ENCODE peak calls at places on chromosomes 12 and 14, in seven cellular contexts. X, B, W, D, U, M and S are unnamed samples.

GRCh38 chr14:23284654-23285529 is 1.0 kb downstream of the HOMEZ start:
- DNase-seq in B (no peak), D (no peak), M (no peak), U (no peak), W (no peak), X (peak), S (no peak)

GRCh38 chr12:104910196-104910840 is 47.8 kb downstream of the SLC41A2 start:
- DNase-seq in X (peak), U (no peak), B (no peak), W (no peak), M (no peak), D (no peak), S (no peak)

GRCh38 chr14:103627073-103628025 is 1.7 kb upstream of the KLC1 start:
- DNase-seq in U (no peak), D (no peak), M (no peak), X (no peak), B (no peak), W (no peak), S (no peak)

GRCh38 chr14:70188608-70189540 is at the start of gene SLC8A3:
- DNase-seq in W (peak), X (peak), U (peak), M (no peak), D (peak), B (peak), S (peak)

GRCh38 chr14:73027546-73027945 is 640 bp upstream of the ZFYVE1 start:
- DNase-seq in B (no peak), M (no peak), U (no peak), D (no peak), W (no peak), X (no peak), S (no peak)

GRCh38 chr12:77736219-77736965 is 94.3 kb upstream of the NAV3 start:
- DNase-seq in D (no peak), M (no peak), X (no peak), B (no peak), U (no peak), W (no peak), S (no peak)

GRCh38 chr14:35333347-35333730 is 41.2 kb downstream of the PSMA6 start:
- DNase-seq in W (no peak), B (no peak), X (no peak), U (no peak), D (no peak), M (no peak), S (no peak)

GRCh38 chr14:77212933-77213656 is 31.5 kb downstream of the TMEM63C start:
- DNase-seq in W (peak), U (no peak), X (peak), D (peak), B (peak), M (no peak), S (peak)

GRCh38 chr12:29200586-29200985 is 51.5 kb downstream of the FAR2 start:
- DNase-seq in B (no peak), M (no peak), D (no peak), W (no peak), X (no peak), U (no peak), S (no peak)

GRCh38 chr12:1630081-1630826 is 1.2 kb downstream of the WNT5B start:
- DNase-seq in B (peak), W (peak), M (peak), D (peak), X (peak), U (no peak), S (peak)

GRCh38 chr12:6341439-6342139 is at the start of gene TNFRSF1A:
- DNase-seq in X (peak), W (no peak), U (no peak), M (peak), D (peak), B (peak), S (no peak)

GRCh38 chr12:75041481-75041880 is 168.2 kb downstream of the KCNC2 start:
- DNase-seq in M (no peak), D (no peak), B (no peak), W (no peak), U (no peak), X (no peak), S (no peak)

GRCh38 chr14:69355955-69356321 is 42.2 kb downstream of the ERH start:
- DNase-seq in U (peak), M (no peak), D (no peak), B (no peak), X (peak), W (no peak), S (no peak)

GRCh38 chr12:56723889-56724659 is 1.0 kb downstream of the NACA start:
- DNase-seq in B (no peak), M (no peak), D (no peak), W (no peak), U (peak), X (peak), S (no peak)

GRCh38 chr12:3672113-3672509 is 80.8 kb downstream of the CRACR2A start:
- DNase-seq in M (no peak), U (no peak), B (no peak), W (no peak), D (no peak), X (no peak), S (no peak)

GRCh38 chr12:171743-172705 is 41.9 kb downstream of the SLC6A12 start:
- DNase-seq in M (no peak), X (no peak), W (no peak), U (no peak), D (no peak), B (no peak), S (no peak)

GRCh38 chr12:121503395-121503794 is 77.4 kb downstream of the KDM2B start:
- DNase-seq in U (no peak), B (no peak), M (no peak), W (no peak), D (no peak), X (no peak), S (no peak)

GRCh38 chr14:96630281-96630680 is 128.1 kb downstream of the PAPOLA start:
- DNase-seq in X (no peak), B (no peak), W (no peak), U (no peak), D (no peak), M (no peak), S (no peak)

GRCh38 chr12:2098852-2099251 is 46.1 kb downstream of the CACNA1C start:
- DNase-seq in D (no peak), U (no peak), M (no peak), W (no peak), X (no peak), B (no peak), S (no peak)

DNA sequence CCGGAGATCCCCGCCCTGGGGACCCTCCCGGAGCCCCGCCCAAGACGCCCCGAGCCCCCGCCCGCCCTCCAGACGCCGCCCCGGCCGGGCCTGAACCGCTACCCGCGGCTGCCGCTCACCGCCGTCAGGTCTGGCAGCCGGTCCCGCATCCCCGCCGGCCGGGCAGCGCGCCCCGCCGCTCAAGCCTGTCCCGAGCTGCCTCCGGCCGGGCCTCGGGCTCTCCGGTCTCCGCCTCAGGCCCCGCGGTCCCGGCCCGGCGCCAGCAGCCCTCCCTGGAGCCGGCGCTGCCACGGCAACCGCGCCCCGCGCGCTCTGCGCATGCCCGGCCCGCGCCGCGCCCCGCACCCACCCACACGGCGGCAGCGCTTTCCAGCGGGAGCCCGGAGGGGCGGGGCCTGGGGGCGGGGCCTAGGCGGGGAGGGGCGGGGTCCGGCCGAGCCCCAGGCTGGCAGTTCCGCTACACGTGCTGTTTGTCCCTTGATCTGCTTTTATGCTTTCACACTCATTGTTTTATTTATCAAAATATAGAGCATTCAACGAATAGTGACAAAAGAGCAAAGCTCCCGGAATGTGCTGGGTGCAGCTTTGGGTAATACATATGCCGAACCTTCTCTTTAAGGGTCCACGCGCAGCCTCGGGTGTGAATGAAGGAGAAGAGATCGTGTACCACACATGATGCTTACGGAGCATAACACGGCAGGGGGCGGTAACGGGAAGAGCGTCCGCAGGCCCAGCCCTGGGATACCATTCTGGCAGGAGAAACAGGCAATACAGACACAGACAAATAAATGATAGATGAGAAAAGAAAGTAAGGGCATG is at the start of gene STX2:
- DNase-seq in W (peak), X (peak), D (peak), U (peak), M (peak), B (peak), S (peak)
- TF ChIP-seq CTCF in W (no peak), X (peak), D (no peak), U (peak), M (peak), B (peak), S (peak)

DNA sequence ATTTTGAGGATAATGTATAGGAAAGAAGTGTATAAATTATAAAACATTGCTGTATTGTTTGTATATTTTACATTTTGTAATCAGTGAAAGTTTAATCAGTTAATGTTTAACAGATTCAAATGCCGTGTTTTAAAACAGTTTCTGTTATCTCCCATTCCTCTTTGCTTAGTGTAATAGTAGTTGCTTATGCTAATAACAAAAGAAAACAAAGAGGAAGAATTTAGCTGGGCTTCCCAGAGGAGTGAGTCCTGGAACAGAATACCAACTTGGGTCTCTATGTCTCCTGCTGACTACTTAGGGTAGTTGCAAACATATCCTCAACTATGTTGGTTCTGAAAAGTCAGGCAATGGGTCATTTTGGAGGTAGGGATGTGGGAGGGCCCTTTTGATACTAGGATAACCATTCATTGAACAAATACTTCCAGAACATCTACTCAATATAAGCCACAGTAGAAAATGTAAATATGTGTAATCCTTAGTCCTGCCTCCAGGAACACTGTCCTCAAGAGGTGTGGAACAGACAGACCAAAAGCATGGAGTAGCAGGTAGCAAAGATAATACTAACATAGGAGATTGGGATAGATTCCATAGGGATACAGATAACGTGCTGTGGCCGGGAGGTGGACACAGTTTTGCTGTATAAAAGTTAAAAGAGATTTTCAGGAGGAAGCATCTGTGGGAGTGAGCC is 36.1 kb upstream of the EVL start:
- DNase-seq in B (no peak), D (no peak), W (no peak), M (no peak), U (no peak), X (no peak), S (no peak)
- TF ChIP-seq CTCF in B (no peak), D (no peak), W (no peak), M (no peak), U (no peak), X (no peak), S (no peak)

GRCh38 chr12:100345020-100345767 is 11.7 kb upstream of the SLC17A8 start:
- DNase-seq in X (no peak), W (no peak), U (no peak), D (no peak), M (no peak), B (no peak), S (no peak)

GRCh38 chr12:100346660-100347059 is 10.2 kb upstream of the SLC17A8 start:
- DNase-seq in M (no peak), W (no peak), U (no peak), D (no peak), B (no peak), X (peak), S (no peak)

DNA sequence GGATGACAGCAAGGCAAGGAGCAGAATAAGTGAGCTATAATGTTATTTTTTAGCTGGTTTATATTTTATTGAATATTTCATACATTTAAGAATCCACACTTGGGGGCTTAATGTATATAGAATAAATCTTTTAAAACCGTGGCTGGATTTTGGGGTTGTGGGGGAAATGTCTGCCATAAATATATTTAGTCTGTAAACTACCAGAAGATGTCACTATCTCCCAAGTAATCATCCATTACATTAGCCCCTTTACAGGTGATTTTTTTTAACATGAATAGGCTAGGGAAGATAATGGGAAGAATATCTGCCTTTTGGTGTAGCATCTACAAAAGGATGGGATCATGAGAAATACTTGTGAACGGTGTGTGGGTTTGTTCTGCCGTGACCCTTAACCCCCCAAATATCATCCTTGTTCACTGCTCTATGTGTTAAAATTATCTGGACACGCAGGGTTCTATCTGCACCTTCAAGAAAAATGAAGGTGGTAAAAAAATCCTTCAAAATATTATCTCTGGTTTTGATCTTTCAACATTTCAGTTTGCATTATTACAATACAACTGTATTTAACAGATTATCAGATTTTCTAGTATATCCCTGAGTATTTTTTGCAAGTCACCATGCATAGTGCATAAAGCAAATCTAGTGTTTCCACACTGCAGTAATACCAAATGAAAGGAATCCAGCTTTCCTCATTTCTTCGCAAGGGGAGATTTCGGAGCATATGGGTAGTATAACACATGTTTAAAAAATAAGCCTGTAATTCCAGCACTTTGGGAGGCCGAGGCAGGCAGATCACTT is 8.0 kb upstream of the SLC17A8 start:
- DNase-seq in D (no peak), U (no peak), W (no peak), B (no peak), M (no peak), X (peak), S (no peak)
- TF ChIP-seq CTCF in D (peak), U (peak), W (peak), B (peak), M (no peak), X (peak), S (peak)

GRCh38 chr12:27246141-27246540 is 2.1 kb downstream of the STK38L start:
- DNase-seq in X (no peak), B (no peak), U (no peak), D (no peak), W (no peak), M (no peak), S (no peak)

GRCh38 chr12:27245039-27245438 is 953 bp downstream of the STK38L start:
- DNase-seq in M (no peak), U (no peak), X (peak), D (no peak), B (no peak), W (no peak), S (no peak)

GRCh38 chr12:27244680-27245005 is 557 bp downstream of the STK38L start:
- DNase-seq in D (no peak), W (no peak), X (peak), M (no peak), B (no peak), U (no peak), S (no peak)

GRCh38 chr12:27243006-27243405 is 1.1 kb upstream of the STK38L start:
- DNase-seq in M (no peak), W (no peak), X (no peak), B (no peak), U (no peak), D (no peak), S (no peak)

DNA sequence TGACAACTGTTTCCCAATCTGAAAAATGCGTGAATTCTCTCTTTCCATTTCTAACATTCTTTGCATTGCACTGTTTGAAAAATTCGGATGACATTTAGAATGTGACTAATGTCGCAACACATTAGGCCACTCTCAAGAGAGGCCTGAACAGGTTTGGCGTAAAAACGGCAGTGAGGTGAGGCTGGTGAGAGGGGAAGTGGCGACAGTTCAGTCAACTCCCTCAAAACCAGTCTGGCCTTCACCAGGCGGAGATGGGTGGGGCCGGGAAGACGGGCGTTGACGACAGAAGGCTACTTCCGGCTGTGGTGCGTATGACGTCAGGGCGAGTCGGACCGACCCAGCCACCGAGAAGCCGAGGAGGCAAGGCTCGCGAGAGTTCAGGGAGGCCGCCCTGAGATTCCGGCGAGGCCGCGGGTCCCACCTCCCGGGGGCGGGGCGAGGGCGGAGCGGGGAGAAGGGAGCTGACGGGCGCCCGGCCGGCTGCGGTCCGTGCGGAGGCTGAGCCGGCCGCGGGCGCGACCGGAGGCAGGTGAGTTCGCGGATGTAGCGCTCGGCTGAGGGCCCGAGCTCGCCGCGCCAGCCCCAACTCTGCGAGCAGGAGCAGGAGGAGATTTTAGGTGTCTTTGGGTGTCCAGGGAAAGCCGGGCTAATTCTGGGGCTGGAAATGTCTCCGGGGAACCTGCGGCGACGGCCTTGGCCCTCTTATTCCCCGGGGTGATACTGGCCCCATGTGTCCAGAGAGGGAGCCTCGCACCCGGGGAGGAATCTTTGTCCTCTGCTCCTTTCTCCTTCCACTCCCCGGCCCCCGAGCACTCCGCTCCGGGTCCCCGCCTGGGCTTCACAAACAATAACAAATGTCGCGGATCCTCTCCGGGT is at the start of gene STK38L:
- DNase-seq in X (peak), U (peak), M (peak), B (peak), W (peak), D (peak), S (peak)
- TF ChIP-seq CTCF in X (peak), U (peak), M (no peak), B (peak), W (no peak), D (no peak), S (no peak)

GRCh38 chr14:93970967-93971634 is 5.3 kb downstream of the ASB2 start:
- DNase-seq in D (no peak), B (no peak), M (no peak), U (no peak), W (no peak), X (no peak), S (peak)
- TF ChIP-seq CTCF in D (no peak), B (no peak), M (peak), U (no peak), W (no peak), X (no peak), S (no peak)

GRCh38 chr12:42564540-42564939 is 25.0 kb downstream of the PRICKLE1 start:
- DNase-seq in B (no peak), U (no peak), M (no peak), X (no peak), W (no peak), D (no peak), S (no peak)

GRCh38 chr12:42565001-42565400 is 24.5 kb downstream of the PRICKLE1 start:
- DNase-seq in U (no peak), W (no peak), M (no peak), D (no peak), B (no peak), X (no peak), S (no peak)

GRCh38 chr12:42568952-42569916 is 20.3 kb downstream of the PRICKLE1 start:
- DNase-seq in D (no peak), M (no peak), U (no peak), X (peak), W (no peak), B (no peak), S (no peak)

GRCh38 chr12:42570076-42570475 is 19.5 kb downstream of the PRICKLE1 start:
- DNase-seq in X (no peak), D (no peak), W (no peak), B (no peak), U (no peak), M (no peak), S (no peak)

GRCh38 chr12:42565633-42566032 is 23.9 kb downstream of the PRICKLE1 start:
- DNase-seq in X (no peak), M (no peak), D (peak), W (no peak), U (no peak), B (no peak), S (no peak)
- TF ChIP-seq CTCF in X (no peak), M (no peak), D (no peak), W (no peak), U (peak), B (no peak), S (no peak)

DNA sequence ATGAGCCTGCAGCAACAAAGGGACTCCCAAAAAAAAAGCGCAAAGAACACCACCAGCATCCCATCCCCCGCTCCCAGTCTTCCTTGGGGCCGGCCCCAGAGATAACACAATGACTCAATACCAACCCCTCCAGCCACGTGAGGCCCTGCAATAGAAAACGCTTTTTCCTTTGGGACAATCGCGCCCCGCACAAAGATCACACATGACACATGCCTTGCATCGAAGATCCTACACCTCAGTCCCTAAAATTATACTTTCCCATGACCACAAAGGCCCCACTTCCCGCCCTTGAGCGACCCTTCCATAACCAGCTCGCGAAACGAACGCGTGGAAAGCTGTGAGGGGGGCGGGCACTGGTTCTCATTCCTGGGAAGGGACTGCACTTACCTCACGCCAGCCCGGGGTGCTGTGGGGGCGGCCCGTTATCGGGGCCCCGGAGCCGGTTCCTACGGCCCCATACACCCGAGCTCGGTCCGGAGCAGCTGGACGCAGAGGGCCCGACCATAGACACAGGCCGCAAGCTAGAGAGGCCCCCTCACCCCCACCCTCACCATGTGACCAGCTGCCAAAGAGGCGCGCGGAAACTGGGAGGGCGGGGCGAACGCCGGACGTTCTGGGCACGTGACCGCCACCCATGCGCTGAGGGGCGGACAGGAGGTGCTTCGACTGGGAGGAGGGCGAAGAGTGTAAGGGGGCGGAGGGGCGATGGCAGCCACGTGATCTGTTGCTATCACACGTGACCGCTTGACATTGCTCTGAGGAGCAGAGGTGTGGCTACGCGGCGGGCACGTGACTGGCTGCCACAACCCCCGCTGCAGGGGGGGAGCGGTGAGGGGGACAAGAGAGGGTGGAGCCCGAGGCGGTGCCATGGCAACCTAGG is at the start of gene CDK4:
- DNase-seq in X (peak), D (peak), U (peak), M (peak), B (peak), W (peak), S (peak)
- TF ChIP-seq CTCF in X (no peak), D (no peak), U (no peak), M (no peak), B (no peak), W (no peak), S (no peak)